ENCODE peak calls at places on chromosomes 3 and 15, in seven cellular contexts. One of them, this sample, is unnamed.
A peak's percentile ranks its signal among the peaks of the same experiment; 100 is the strongest.

GRCh38 chr3:82707035-82707434 is 945.6 kb upstream of the GBE1 start:
- DNase-seq in RWPE1: no peak
- DNase-seq in A673: no peak
- DNase-seq in lung: no peak
- DNase-seq in BJ: no peak
- DNase-seq in psoas muscle: no peak
- DNase-seq in IMR-90: no peak
- DNase-seq in this sample: no peak

GRCh38 chr15:67303490-67304363 is 49.1 kb downstream of the IQCH start:
- DNase-seq in A673: peak; percentile 17
- DNase-seq in RWPE1: peak; percentile 55
- DNase-seq in psoas muscle: no peak
- DNase-seq in BJ: no peak
- DNase-seq in lung: no peak
- DNase-seq in IMR-90: peak; percentile 55
- DNase-seq in this sample: peak; percentile 23

GRCh38 chr3:10277115-10277625 is 15.6 kb downstream of the GHRL start:
- DNase-seq in BJ: no peak
- DNase-seq in A673: no peak
- DNase-seq in lung: no peak
- DNase-seq in psoas muscle: no peak
- DNase-seq in IMR-90: no peak
- DNase-seq in RWPE1: no peak
- DNase-seq in this sample: no peak

GRCh38 chr3:7518471-7518870 is 657.6 kb downstream of the GRM7 start:
- DNase-seq in psoas muscle: no peak
- DNase-seq in IMR-90: no peak
- DNase-seq in BJ: no peak
- DNase-seq in lung: no peak
- DNase-seq in RWPE1: no peak
- DNase-seq in A673: peak; percentile 29
- DNase-seq in this sample: no peak

GRCh38 chr3:117118604-117119003 is 409.0 kb downstream of the TUSC7 start:
- DNase-seq in A673: no peak
- DNase-seq in RWPE1: no peak
- DNase-seq in BJ: no peak
- DNase-seq in IMR-90: peak; percentile 13
- DNase-seq in psoas muscle: no peak
- DNase-seq in lung: no peak
- DNase-seq in this sample: no peak

GRCh38 chr3:32305477-32305876 is 67.0 kb downstream of the CMTM8 start:
- DNase-seq in BJ: no peak
- DNase-seq in psoas muscle: no peak
- DNase-seq in IMR-90: no peak
- DNase-seq in RWPE1: no peak
- DNase-seq in A673: no peak
- DNase-seq in lung: no peak
- DNase-seq in this sample: no peak

GRCh38 chr3:66378256-66378655 is 122.6 kb downstream of the LRIG1 start:
- DNase-seq in psoas muscle: no peak
- DNase-seq in RWPE1: no peak
- DNase-seq in BJ: no peak
- DNase-seq in IMR-90: peak; percentile 26
- DNase-seq in lung: no peak
- DNase-seq in A673: peak; percentile 33
- DNase-seq in this sample: no peak

GRCh38 chr3:66555214-66555844 is 54.5 kb upstream of the LRIG1 start:
- DNase-seq in lung: no peak
- DNase-seq in RWPE1: no peak
- DNase-seq in psoas muscle: no peak
- DNase-seq in IMR-90: no peak
- DNase-seq in A673: peak; percentile 12
- DNase-seq in BJ: no peak
- DNase-seq in this sample: no peak

GRCh38 chr3:94249491-94250079 is 186.7 kb downstream of the NSUN3 start:
- DNase-seq in lung: peak; percentile 70
- DNase-seq in RWPE1: peak; percentile 63
- DNase-seq in BJ: no peak
- DNase-seq in psoas muscle: peak; percentile 35
- DNase-seq in IMR-90: peak; percentile 65
- DNase-seq in A673: peak; percentile 80
- DNase-seq in this sample: peak; percentile 32

GRCh38 chr3:103767635-103768034 is 1332.8 kb downstream of the ZPLD1 start:
- DNase-seq in IMR-90: no peak
- DNase-seq in lung: no peak
- DNase-seq in psoas muscle: no peak
- DNase-seq in A673: no peak
- DNase-seq in BJ: no peak
- DNase-seq in RWPE1: no peak
- DNase-seq in this sample: no peak

GRCh38 chr15:65223996-65224395 is 12.7 kb upstream of the CILP start:
- DNase-seq in IMR-90: no peak
- DNase-seq in BJ: no peak
- DNase-seq in A673: no peak
- DNase-seq in RWPE1: no peak
- DNase-seq in lung: no peak
- DNase-seq in psoas muscle: no peak
- DNase-seq in this sample: no peak

GRCh38 chr3:14434105-14434504 is 31.7 kb downstream of the SLC6A6 start:
- DNase-seq in IMR-90: peak; percentile 65
- DNase-seq in lung: no peak
- DNase-seq in A673: no peak
- DNase-seq in RWPE1: no peak
- DNase-seq in BJ: no peak
- DNase-seq in psoas muscle: peak; percentile 68
- DNase-seq in this sample: no peak

DNA sequence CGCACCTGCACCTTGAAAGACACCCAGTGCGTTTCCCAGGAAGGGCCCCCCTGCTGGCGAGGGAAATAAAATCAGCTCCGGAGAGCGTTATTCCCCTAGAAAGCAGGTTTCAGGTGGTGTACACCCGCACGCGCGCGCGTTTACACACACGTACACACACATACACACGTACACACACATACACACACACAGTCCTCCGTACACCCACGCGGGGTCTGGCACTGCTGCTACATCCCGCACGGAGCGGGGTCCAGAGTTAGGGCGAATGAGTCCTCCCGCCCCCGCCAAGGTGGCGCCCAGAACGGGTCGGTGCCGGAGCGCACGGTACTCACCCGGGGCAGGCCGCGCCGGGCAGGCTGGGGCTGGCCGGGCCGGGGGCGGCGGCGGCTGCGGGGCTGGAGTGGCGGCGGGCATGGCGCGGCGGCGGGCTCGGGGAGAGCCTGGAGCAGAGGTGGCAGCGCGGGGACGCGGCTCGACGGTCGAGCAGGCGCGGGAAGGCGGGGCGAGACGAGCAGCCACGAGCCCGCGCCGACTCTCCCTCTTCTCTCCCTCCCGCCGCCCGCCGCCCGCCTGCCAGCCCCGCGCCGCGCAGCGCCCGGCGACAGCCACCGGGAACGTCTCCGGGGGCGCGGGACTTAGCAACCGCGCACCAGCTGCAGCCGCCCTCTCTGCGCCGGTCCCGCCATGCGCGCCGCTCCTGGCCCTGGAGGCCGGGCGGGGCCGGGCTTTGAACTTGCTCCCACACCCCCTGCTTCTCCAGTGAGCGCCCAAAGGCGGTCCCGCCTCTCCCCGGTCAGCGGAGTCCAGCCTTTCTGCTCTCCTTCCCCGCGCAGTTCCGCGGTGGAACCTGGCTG is at the start of gene DCLK3:
- DNase-seq in IMR-90: no peak
- DNase-seq in BJ: no peak
- DNase-seq in psoas muscle: peak; percentile 18
- DNase-seq in A673: peak; percentile 32
- DNase-seq in lung: no peak
- DNase-seq in RWPE1: no peak
- DNase-seq in this sample: peak; percentile 26
- TF ChIP-seq CTCF in IMR-90: no peak
- TF ChIP-seq CTCF in BJ: no peak
- TF ChIP-seq CTCF in psoas muscle: no peak
- TF ChIP-seq CTCF in A673: peak; percentile 25
- TF ChIP-seq CTCF in lung: no peak
- TF ChIP-seq CTCF in RWPE1: no peak
- TF ChIP-seq CTCF in this sample: no peak

GRCh38 chr15:97747342-97747741 is 213.2 kb upstream of the ARRDC4 start:
- DNase-seq in RWPE1: peak; percentile 22
- DNase-seq in IMR-90: no peak
- DNase-seq in psoas muscle: no peak
- DNase-seq in lung: no peak
- DNase-seq in BJ: no peak
- DNase-seq in A673: no peak
- DNase-seq in this sample: no peak

GRCh38 chr15:97748576-97748975 is 211.9 kb upstream of the ARRDC4 start:
- DNase-seq in A673: no peak
- DNase-seq in IMR-90: no peak
- DNase-seq in RWPE1: no peak
- DNase-seq in BJ: no peak
- DNase-seq in psoas muscle: no peak
- DNase-seq in lung: no peak
- DNase-seq in this sample: no peak

GRCh38 chr15:97750071-97750470 is 210.4 kb upstream of the ARRDC4 start:
- DNase-seq in lung: no peak
- DNase-seq in IMR-90: no peak
- DNase-seq in RWPE1: no peak
- DNase-seq in BJ: no peak
- DNase-seq in psoas muscle: no peak
- DNase-seq in A673: no peak
- DNase-seq in this sample: no peak

DNA sequence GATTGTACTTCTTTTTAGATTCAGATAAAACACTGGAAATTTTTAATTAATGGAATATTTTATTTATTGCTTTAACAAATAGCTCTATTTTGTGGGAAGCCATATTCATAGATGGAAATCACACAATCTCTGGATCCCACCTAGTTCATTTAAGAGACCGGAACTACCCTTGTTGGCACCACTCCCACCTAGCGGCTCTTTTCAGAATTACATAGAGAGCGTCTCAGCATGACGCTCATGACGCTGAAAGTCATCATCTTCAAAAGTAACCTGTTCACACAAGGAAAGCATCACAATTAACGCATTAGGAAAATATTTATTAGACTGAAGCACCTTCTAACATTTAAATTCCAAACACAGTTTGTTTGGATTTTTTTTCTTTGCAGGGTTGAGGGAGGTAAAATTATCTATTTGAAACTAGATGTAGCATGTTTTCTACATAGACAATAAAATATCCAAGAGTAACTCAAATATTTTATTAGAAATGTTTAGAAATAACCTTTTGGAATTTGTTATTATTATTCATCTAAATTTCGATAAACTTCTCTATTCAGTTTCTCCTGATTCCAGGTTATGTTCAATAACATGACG is 214.9 kb upstream of the ARRDC4 start:
- DNase-seq in psoas muscle: no peak
- DNase-seq in BJ: no peak
- DNase-seq in lung: no peak
- DNase-seq in A673: peak; percentile 75
- DNase-seq in RWPE1: peak; percentile 43
- DNase-seq in IMR-90: no peak
- DNase-seq in this sample: peak; percentile 36
- TF ChIP-seq CTCF in psoas muscle: peak; percentile 64
- TF ChIP-seq CTCF in BJ: peak; percentile 48
- TF ChIP-seq CTCF in lung: no peak
- TF ChIP-seq CTCF in A673: peak; percentile 72
- TF ChIP-seq CTCF in RWPE1: peak; percentile 86
- TF ChIP-seq CTCF in IMR-90: no peak
- TF ChIP-seq CTCF in this sample: peak; percentile 39

DNA sequence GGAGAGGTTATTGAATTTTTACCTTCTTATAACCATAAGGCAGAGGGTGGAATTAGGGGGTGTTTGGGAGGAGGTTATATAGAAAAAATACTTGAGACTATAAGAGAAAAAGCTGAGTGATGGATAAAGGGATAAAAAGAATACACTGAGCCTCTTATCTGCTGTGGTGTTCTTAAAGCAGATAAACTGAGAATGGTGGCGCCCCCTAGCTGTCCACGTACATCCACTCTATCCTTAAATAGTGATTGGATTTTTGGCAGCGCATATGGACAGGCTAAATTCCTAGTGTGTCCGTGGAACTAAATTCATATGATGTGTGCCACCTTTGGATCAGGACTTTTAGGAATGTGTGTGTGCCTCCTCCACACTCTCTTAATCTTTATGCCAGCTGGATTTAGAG is 121.1 kb downstream of the OXSM start:
- DNase-seq in psoas muscle: no peak
- DNase-seq in RWPE1: no peak
- DNase-seq in A673: peak; percentile 61
- DNase-seq in IMR-90: peak; percentile 48
- DNase-seq in lung: peak; percentile 31
- DNase-seq in BJ: no peak
- DNase-seq in this sample: no peak
- TF ChIP-seq CTCF in psoas muscle: peak; percentile 21
- TF ChIP-seq CTCF in RWPE1: no peak
- TF ChIP-seq CTCF in A673: peak; percentile 73
- TF ChIP-seq CTCF in IMR-90: peak; percentile 39
- TF ChIP-seq CTCF in lung: no peak
- TF ChIP-seq CTCF in BJ: peak; percentile 20
- TF ChIP-seq CTCF in this sample: peak; percentile 58

GRCh38 chr15:60917469-60918130 is 311.5 kb downstream of the RORA start:
- DNase-seq in A673: peak; percentile 27
- DNase-seq in psoas muscle: peak; percentile 63
- DNase-seq in IMR-90: peak; percentile 18
- DNase-seq in BJ: no peak
- DNase-seq in RWPE1: no peak
- DNase-seq in lung: peak; percentile 33
- DNase-seq in this sample: no peak

GRCh38 chr15:60923925-60924324 is 305.2 kb downstream of the RORA start:
- DNase-seq in lung: no peak
- DNase-seq in BJ: no peak
- DNase-seq in A673: no peak
- DNase-seq in psoas muscle: no peak
- DNase-seq in IMR-90: no peak
- DNase-seq in RWPE1: no peak
- DNase-seq in this sample: no peak

GRCh38 chr15:60918234-60918964 is 310.7 kb downstream of the RORA start:
- DNase-seq in psoas muscle: no peak
- DNase-seq in IMR-90: no peak
- DNase-seq in RWPE1: no peak
- DNase-seq in A673: no peak
- DNase-seq in BJ: no peak
- DNase-seq in lung: peak; percentile 45
- DNase-seq in this sample: no peak

GRCh38 chr15:60928210-60928609 is 300.9 kb downstream of the RORA start:
- DNase-seq in lung: no peak
- DNase-seq in BJ: no peak
- DNase-seq in psoas muscle: no peak
- DNase-seq in IMR-90: no peak
- DNase-seq in A673: peak; percentile 82
- DNase-seq in RWPE1: no peak
- DNase-seq in this sample: no peak

GRCh38 chr15:60922736-60923135 is 306.4 kb downstream of the RORA start:
- DNase-seq in BJ: no peak
- DNase-seq in RWPE1: no peak
- DNase-seq in A673: no peak
- DNase-seq in IMR-90: no peak
- DNase-seq in lung: no peak
- DNase-seq in psoas muscle: no peak
- DNase-seq in this sample: no peak
- TF ChIP-seq CTCF in BJ: no peak
- TF ChIP-seq CTCF in RWPE1: no peak
- TF ChIP-seq CTCF in A673: no peak
- TF ChIP-seq CTCF in IMR-90: no peak
- TF ChIP-seq CTCF in lung: no peak
- TF ChIP-seq CTCF in psoas muscle: no peak
- TF ChIP-seq CTCF in this sample: no peak

This sample was measured in GM13976.